ENCODE peak calls at places on chromosomes 4 and X, in seven cellular contexts. One of them, this sample, is unnamed.

GRCh38 chr4:24837781-24838180 is 42.4 kb downstream of the SOD3 start:
- DNase-seq in naive thymus-derived CD4-positive, alpha-beta T cell: no peak
- DNase-seq in A549: no peak
- DNase-seq in PC-3: no peak
- DNase-seq in CD8-positive, alpha-beta memory T cell: no peak
- DNase-seq in spleen: no peak
- DNase-seq in adrenal gland: no peak
- DNase-seq in this sample: no peak

GRCh38 chr4:89221175-89221867 is 86.3 kb downstream of the GPRIN3 start:
- DNase-seq in naive thymus-derived CD4-positive, alpha-beta T cell: no peak
- DNase-seq in A549: no peak
- DNase-seq in adrenal gland: no peak
- DNase-seq in CD8-positive, alpha-beta memory T cell: no peak
- DNase-seq in spleen: no peak
- DNase-seq in PC-3: no peak
- DNase-seq in this sample: no peak

GRCh38 chr4:118338981-118339765 is 13.6 kb downstream of the PRSS12 start:
- DNase-seq in A549: no peak
- DNase-seq in naive thymus-derived CD4-positive, alpha-beta T cell: no peak
- DNase-seq in adrenal gland: no peak
- DNase-seq in CD8-positive, alpha-beta memory T cell: no peak
- DNase-seq in spleen: no peak
- DNase-seq in PC-3: peak; percentile 55
- DNase-seq in this sample: no peak

GRCh38 chr4:129394635-129395034 is 298.7 kb downstream of the C4orf33 start:
- DNase-seq in naive thymus-derived CD4-positive, alpha-beta T cell: no peak
- DNase-seq in adrenal gland: no peak
- DNase-seq in A549: no peak
- DNase-seq in spleen: no peak
- DNase-seq in CD8-positive, alpha-beta memory T cell: no peak
- DNase-seq in PC-3: no peak
- DNase-seq in this sample: no peak

GRCh38 chr4:2249526-2249991 is 7.6 kb upstream of the HAUS3 start:
- DNase-seq in CD8-positive, alpha-beta memory T cell: no peak
- DNase-seq in adrenal gland: no peak
- DNase-seq in spleen: peak; percentile 72
- DNase-seq in PC-3: no peak
- DNase-seq in naive thymus-derived CD4-positive, alpha-beta T cell: no peak
- DNase-seq in A549: no peak
- DNase-seq in this sample: no peak

GRCh38 chr4:146269228-146269653 is 54.9 kb downstream of the REELD1 start:
- DNase-seq in PC-3: no peak
- DNase-seq in naive thymus-derived CD4-positive, alpha-beta T cell: no peak
- DNase-seq in spleen: no peak
- DNase-seq in A549: no peak
- DNase-seq in adrenal gland: no peak
- DNase-seq in CD8-positive, alpha-beta memory T cell: no peak
- DNase-seq in this sample: no peak

GRCh38 chrX:134194915-134195314 is 42.1 kb upstream of the CCDC160 start:
- DNase-seq in naive thymus-derived CD4-positive, alpha-beta T cell: no peak
- DNase-seq in spleen: no peak
- DNase-seq in PC-3: no peak
- DNase-seq in CD8-positive, alpha-beta memory T cell: no peak
- DNase-seq in A549: no peak
- DNase-seq in adrenal gland: no peak
- DNase-seq in this sample: no peak

GRCh38 chr4:38144029-38144428 is 183.8 kb downstream of the PTTG2 start:
- DNase-seq in spleen: no peak
- DNase-seq in CD8-positive, alpha-beta memory T cell: no peak
- DNase-seq in PC-3: no peak
- DNase-seq in naive thymus-derived CD4-positive, alpha-beta T cell: no peak
- DNase-seq in A549: no peak
- DNase-seq in adrenal gland: no peak
- DNase-seq in this sample: no peak

GRCh38 chr4:71430609-71431008 is 91.8 kb downstream of the SLC4A4 start:
- DNase-seq in PC-3: no peak
- DNase-seq in A549: no peak
- DNase-seq in adrenal gland: no peak
- DNase-seq in CD8-positive, alpha-beta memory T cell: no peak
- DNase-seq in naive thymus-derived CD4-positive, alpha-beta T cell: no peak
- DNase-seq in spleen: no peak
- DNase-seq in this sample: no peak

GRCh38 chr4:100736651-100737450 is 219.0 kb upstream of the EMCN start:
- DNase-seq in A549: peak; percentile 26
- DNase-seq in adrenal gland: peak; percentile 21
- DNase-seq in CD8-positive, alpha-beta memory T cell: no peak
- DNase-seq in spleen: no peak
- DNase-seq in PC-3: peak; percentile 88
- DNase-seq in naive thymus-derived CD4-positive, alpha-beta T cell: no peak
- DNase-seq in this sample: no peak

GRCh38 chr4:139005774-139006173 is 9.8 kb upstream of the NOCT start:
- DNase-seq in adrenal gland: no peak
- DNase-seq in PC-3: peak; percentile 24
- DNase-seq in spleen: no peak
- DNase-seq in A549: no peak
- DNase-seq in naive thymus-derived CD4-positive, alpha-beta T cell: no peak
- DNase-seq in CD8-positive, alpha-beta memory T cell: no peak
- DNase-seq in this sample: no peak

GRCh38 chr4:8050555-8051206 is 107.9 kb downstream of the ABLIM2 start:
- DNase-seq in CD8-positive, alpha-beta memory T cell: no peak
- DNase-seq in spleen: no peak
- DNase-seq in adrenal gland: peak; percentile 85
- DNase-seq in PC-3: no peak
- DNase-seq in A549: no peak
- DNase-seq in naive thymus-derived CD4-positive, alpha-beta T cell: no peak
- DNase-seq in this sample: peak; percentile 42

GRCh38 chr4:136505020-136505419 is 1027.3 kb downstream of the PCDH18 start:
- DNase-seq in A549: peak; percentile 38
- DNase-seq in naive thymus-derived CD4-positive, alpha-beta T cell: no peak
- DNase-seq in adrenal gland: no peak
- DNase-seq in CD8-positive, alpha-beta memory T cell: no peak
- DNase-seq in spleen: no peak
- DNase-seq in PC-3: no peak
- DNase-seq in this sample: no peak

GRCh38 chrX:13535371-13535770 is 34.0 kb upstream of the EGFL6 start:
- DNase-seq in CD8-positive, alpha-beta memory T cell: no peak
- DNase-seq in A549: no peak
- DNase-seq in naive thymus-derived CD4-positive, alpha-beta T cell: no peak
- DNase-seq in spleen: no peak
- DNase-seq in adrenal gland: no peak
- DNase-seq in PC-3: no peak
- DNase-seq in this sample: no peak

GRCh38 chrX:69139516-69139915 is 25.7 kb downstream of the PJA1 start:
- DNase-seq in PC-3: no peak
- DNase-seq in A549: no peak
- DNase-seq in CD8-positive, alpha-beta memory T cell: no peak
- DNase-seq in adrenal gland: no peak
- DNase-seq in naive thymus-derived CD4-positive, alpha-beta T cell: no peak
- DNase-seq in spleen: peak; percentile 60
- DNase-seq in this sample: no peak

GRCh38 chr4:71595576-71596108 is 188.2 kb downstream of the GC start:
- DNase-seq in PC-3: no peak
- DNase-seq in adrenal gland: no peak
- DNase-seq in spleen: no peak
- DNase-seq in naive thymus-derived CD4-positive, alpha-beta T cell: no peak
- DNase-seq in A549: no peak
- DNase-seq in CD8-positive, alpha-beta memory T cell: no peak
- DNase-seq in this sample: no peak

GRCh38 chr4:83138979-83139378 is 24.4 kb upstream of the PLAC8 start:
- DNase-seq in naive thymus-derived CD4-positive, alpha-beta T cell: no peak
- DNase-seq in A549: no peak
- DNase-seq in spleen: no peak
- DNase-seq in adrenal gland: no peak
- DNase-seq in CD8-positive, alpha-beta memory T cell: no peak
- DNase-seq in PC-3: no peak
- DNase-seq in this sample: no peak

GRCh38 chrX:112819013-112819635 is 21.5 kb downstream of the AMOT start:
- DNase-seq in A549: no peak
- DNase-seq in PC-3: no peak
- DNase-seq in spleen: no peak
- DNase-seq in adrenal gland: no peak
- DNase-seq in naive thymus-derived CD4-positive, alpha-beta T cell: no peak
- DNase-seq in CD8-positive, alpha-beta memory T cell: no peak
- DNase-seq in this sample: no peak

GRCh38 chrX:67555578-67556203 is 11.9 kb downstream of the AR start:
- DNase-seq in adrenal gland: peak; percentile 14
- DNase-seq in PC-3: peak; percentile 10
- DNase-seq in A549: peak; percentile 61
- DNase-seq in spleen: no peak
- DNase-seq in CD8-positive, alpha-beta memory T cell: no peak
- DNase-seq in naive thymus-derived CD4-positive, alpha-beta T cell: peak; percentile 8
- DNase-seq in this sample: peak; percentile 30

GRCh38 chr4:10008208-10009005 is 12.9 kb downstream of the SLC2A9 start:
- DNase-seq in naive thymus-derived CD4-positive, alpha-beta T cell: no peak
- DNase-seq in A549: no peak
- DNase-seq in adrenal gland: no peak
- DNase-seq in spleen: no peak
- DNase-seq in PC-3: peak; percentile 78
- DNase-seq in CD8-positive, alpha-beta memory T cell: no peak
- DNase-seq in this sample: no peak

GRCh38 chr4:185424905-185425599 is 712 bp downstream of the UFSP2 start:
- DNase-seq in adrenal gland: no peak
- DNase-seq in PC-3: no peak
- DNase-seq in A549: no peak
- DNase-seq in spleen: no peak
- DNase-seq in CD8-positive, alpha-beta memory T cell: no peak
- DNase-seq in naive thymus-derived CD4-positive, alpha-beta T cell: no peak
- DNase-seq in this sample: no peak

GRCh38 chr4:112940364-112940763 is 109.1 kb upstream of the ANK2 start:
- DNase-seq in spleen: no peak
- DNase-seq in A549: no peak
- DNase-seq in adrenal gland: no peak
- DNase-seq in naive thymus-derived CD4-positive, alpha-beta T cell: no peak
- DNase-seq in CD8-positive, alpha-beta memory T cell: no peak
- DNase-seq in PC-3: no peak
- DNase-seq in this sample: no peak

GRCh38 chr4:105191621-105192210 is 45.0 kb downstream of the TET2 start:
- DNase-seq in PC-3: peak; percentile 28
- DNase-seq in A549: no peak
- DNase-seq in naive thymus-derived CD4-positive, alpha-beta T cell: no peak
- DNase-seq in spleen: no peak
- DNase-seq in CD8-positive, alpha-beta memory T cell: no peak
- DNase-seq in adrenal gland: no peak
- DNase-seq in this sample: no peak

GRCh38 chrX:6223516-6223915 is 5.2 kb downstream of the NLGN4X start:
- DNase-seq in A549: no peak
- DNase-seq in PC-3: no peak
- DNase-seq in CD8-positive, alpha-beta memory T cell: no peak
- DNase-seq in naive thymus-derived CD4-positive, alpha-beta T cell: no peak
- DNase-seq in adrenal gland: no peak
- DNase-seq in spleen: no peak
- DNase-seq in this sample: no peak

GRCh38 chr4:139735381-139736256 is 70.0 kb downstream of the MGST2 start:
- DNase-seq in spleen: peak; percentile 84
- DNase-seq in naive thymus-derived CD4-positive, alpha-beta T cell: no peak
- DNase-seq in CD8-positive, alpha-beta memory T cell: no peak
- DNase-seq in PC-3: no peak
- DNase-seq in adrenal gland: peak; percentile 47
- DNase-seq in A549: no peak
- DNase-seq in this sample: no peak

GRCh38 chrX:150365953-150366911 is 3.1 kb downstream of the MAMLD1 start:
- DNase-seq in adrenal gland: peak; percentile 63
- DNase-seq in CD8-positive, alpha-beta memory T cell: no peak
- DNase-seq in naive thymus-derived CD4-positive, alpha-beta T cell: peak; percentile 9
- DNase-seq in spleen: peak; percentile 70
- DNase-seq in A549: peak; percentile 36
- DNase-seq in PC-3: peak; percentile 17
- DNase-seq in this sample: peak; percentile 50

GRCh38 chrX:120672389-120672788 is 42.5 kb upstream of the C1GALT1C1 start:
- DNase-seq in spleen: no peak
- DNase-seq in adrenal gland: peak; percentile 85
- DNase-seq in CD8-positive, alpha-beta memory T cell: no peak
- DNase-seq in PC-3: peak; percentile 83
- DNase-seq in naive thymus-derived CD4-positive, alpha-beta T cell: no peak
- DNase-seq in A549: peak; percentile 86
- DNase-seq in this sample: no peak

GRCh38 chr4:77819409-77819835 is 254 bp upstream of the CNOT6L start:
- DNase-seq in A549: no peak
- DNase-seq in PC-3: no peak
- DNase-seq in adrenal gland: no peak
- DNase-seq in naive thymus-derived CD4-positive, alpha-beta T cell: peak; percentile 88
- DNase-seq in CD8-positive, alpha-beta memory T cell: no peak
- DNase-seq in spleen: peak; percentile 97
- DNase-seq in this sample: no peak
- H3K4me1 ChIP-seq in A549: peaks cover 15% of the 10 kb centered on the region
- H3K4me1 ChIP-seq in PC-3: peaks cover 12% of the 10 kb centered on the region
- H3K4me1 ChIP-seq in adrenal gland: peaks cover 10% of the 10 kb centered on the region
- H3K4me1 ChIP-seq in naive thymus-derived CD4-positive, alpha-beta T cell: peaks cover 43% of the 10 kb centered on the region
- H3K4me1 ChIP-seq in CD8-positive, alpha-beta memory T cell: peaks cover 56% of the 10 kb centered on the region
- H3K4me1 ChIP-seq in spleen: peaks cover 66% of the 10 kb centered on the region
- H3K4me1 ChIP-seq in this sample: no peaks in the 10 kb centered on the region

GRCh38 chr4:19693949-19694597 is 557.6 kb upstream of the SLIT2 start:
- DNase-seq in A549: no peak
- DNase-seq in CD8-positive, alpha-beta memory T cell: no peak
- DNase-seq in adrenal gland: peak; percentile 9
- DNase-seq in PC-3: no peak
- DNase-seq in spleen: no peak
- DNase-seq in naive thymus-derived CD4-positive, alpha-beta T cell: no peak
- DNase-seq in this sample: no peak

GRCh38 chr4:19700951-19701350 is 550.8 kb upstream of the SLIT2 start:
- DNase-seq in spleen: no peak
- DNase-seq in CD8-positive, alpha-beta memory T cell: no peak
- DNase-seq in naive thymus-derived CD4-positive, alpha-beta T cell: no peak
- DNase-seq in A549: no peak
- DNase-seq in PC-3: peak; percentile 29
- DNase-seq in adrenal gland: no peak
- DNase-seq in this sample: no peak

GRCh38 chr4:19694829-19695228 is 556.9 kb upstream of the SLIT2 start:
- DNase-seq in A549: no peak
- DNase-seq in spleen: no peak
- DNase-seq in adrenal gland: no peak
- DNase-seq in CD8-positive, alpha-beta memory T cell: no peak
- DNase-seq in PC-3: no peak
- DNase-seq in naive thymus-derived CD4-positive, alpha-beta T cell: no peak
- DNase-seq in this sample: no peak

GRCh38 chr4:19698961-19699360 is 552.7 kb upstream of the SLIT2 start:
- DNase-seq in naive thymus-derived CD4-positive, alpha-beta T cell: no peak
- DNase-seq in CD8-positive, alpha-beta memory T cell: no peak
- DNase-seq in A549: no peak
- DNase-seq in spleen: no peak
- DNase-seq in PC-3: no peak
- DNase-seq in adrenal gland: no peak
- DNase-seq in this sample: no peak
- H3K9me3 ChIP-seq in naive thymus-derived CD4-positive, alpha-beta T cell: no peaks in the 10 kb centered on the region
- H3K9me3 ChIP-seq in CD8-positive, alpha-beta memory T cell: no peaks in the 10 kb centered on the region
- H3K9me3 ChIP-seq in A549: no peaks in the 10 kb centered on the region
- H3K9me3 ChIP-seq in spleen: no peaks in the 10 kb centered on the region
- H3K9me3 ChIP-seq in PC-3: no peaks in the 10 kb centered on the region
- H3K9me3 ChIP-seq in adrenal gland: no peaks in the 10 kb centered on the region
- H3K9me3 ChIP-seq in this sample: no peaks in the 10 kb centered on the region

GRCh38 chr4:53432528-53433424 is 55.3 kb downstream of the FIP1L1 start:
- DNase-seq in PC-3: no peak
- DNase-seq in CD8-positive, alpha-beta memory T cell: no peak
- DNase-seq in adrenal gland: no peak
- DNase-seq in spleen: no peak
- DNase-seq in naive thymus-derived CD4-positive, alpha-beta T cell: no peak
- DNase-seq in A549: no peak
- DNase-seq in this sample: no peak
- H3K4me1 ChIP-seq in PC-3: no peaks in the 10 kb centered on the region
- H3K4me1 ChIP-seq in CD8-positive, alpha-beta memory T cell: peaks cover 5% of the 10 kb centered on the region
- H3K4me1 ChIP-seq in adrenal gland: no peaks in the 10 kb centered on the region
- H3K4me1 ChIP-seq in spleen: no peaks in the 10 kb centered on the region
- H3K4me1 ChIP-seq in naive thymus-derived CD4-positive, alpha-beta T cell: no peaks in the 10 kb centered on the region
- H3K4me1 ChIP-seq in A549: no peaks in the 10 kb centered on the region
- H3K4me1 ChIP-seq in this sample: no peaks in the 10 kb centered on the region

GRCh38 chr4:61762722-61763627 is 562.8 kb downstream of the ADGRL3 start:
- DNase-seq in naive thymus-derived CD4-positive, alpha-beta T cell: no peak
- DNase-seq in PC-3: no peak
- DNase-seq in spleen: no peak
- DNase-seq in CD8-positive, alpha-beta memory T cell: no peak
- DNase-seq in A549: no peak
- DNase-seq in adrenal gland: no peak
- DNase-seq in this sample: no peak
- H3K9me3 ChIP-seq in naive thymus-derived CD4-positive, alpha-beta T cell: no peaks in the 10 kb centered on the region
- H3K9me3 ChIP-seq in PC-3: no peaks in the 10 kb centered on the region
- H3K9me3 ChIP-seq in spleen: no peaks in the 10 kb centered on the region
- H3K9me3 ChIP-seq in CD8-positive, alpha-beta memory T cell: no peaks in the 10 kb centered on the region
- H3K9me3 ChIP-seq in A549: no peaks in the 10 kb centered on the region
- H3K9me3 ChIP-seq in adrenal gland: no peaks in the 10 kb centered on the region
- H3K9me3 ChIP-seq in this sample: no peaks in the 10 kb centered on the region